ENCODE peak calls at places on chromosome 16, in nine cellular contexts. B, H, T, I, P, A, E, U and R are unnamed samples.

GRCh38 chr16:53974484-53975115 is 270.6 kb downstream of the FTO start:
- DNase-seq in B (no peak), H (no peak), T (no peak), I (no peak), P (no peak), A (no peak), E (no peak), U (no peak), R (no peak)

GRCh38 chr16:23384878-23385277 is 68.1 kb downstream of the COG7 start:
- DNase-seq in B (no peak), H (no peak), T (no peak), I (no peak), P (no peak), A (no peak), E (no peak), U (no peak), R (no peak)

GRCh38 chr16:82067810-82068325 is 32.8 kb downstream of the HSD17B2 start:
- DNase-seq in B (no peak), H (no peak), T (no peak), I (no peak), P (no peak), A (no peak), E (no peak), U (no peak), R (no peak)

GRCh38 chr16:57126412-57126811 is 34.0 kb downstream of the CPNE2 start:
- DNase-seq in B (no peak), H (no peak), T (no peak), I (no peak), P (no peak), A (no peak), E (no peak), U (no peak), R (no peak)

GRCh38 chr16:53740933-53741531 is 37.1 kb downstream of the FTO start:
- DNase-seq in B (no peak), H (no peak), T (no peak), I (no peak), P (no peak), A (no peak), E (no peak), U (no peak), R (no peak)

GRCh38 chr16:29192329-29193247 is 207.7 kb downstream of the LAT start:
- DNase-seq in B (peak), H (peak), T (peak), I (no peak), P (peak), A (no peak), E (no peak), U (no peak), R (no peak)

GRCh38 chr16:57628008-57628781 is at the start of gene ADGRG1:
- DNase-seq in B (no peak), H (peak), T (no peak), I (peak), P (peak), A (peak), E (peak), U (peak), R (peak)

GRCh38 chr16:28925386-28926228 is 569 bp upstream of the RABEP2 start:
- DNase-seq in B (no peak), H (peak), T (peak), I (peak), P (no peak), A (peak), E (peak), U (peak), R (no peak)

GRCh38 chr16:22123759-22124490 is 31.6 kb downstream of the VWA3A start:
- DNase-seq in B (no peak), H (peak), T (no peak), I (no peak), P (no peak), A (no peak), E (peak), U (no peak), R (no peak)

GRCh38 chr16:16004314-16004749 is 54.9 kb downstream of the ABCC1 start:
- DNase-seq in B (no peak), H (no peak), T (no peak), I (peak), P (no peak), A (no peak), E (no peak), U (no peak), R (no peak)

GRCh38 chr16:51569204-51569911 is 418.3 kb upstream of the SALL1 start:
- DNase-seq in B (no peak), H (no peak), T (no peak), I (peak), P (no peak), A (no peak), E (peak), U (no peak), R (no peak)

GRCh38 chr16:70735141-70735979 is 49.5 kb upstream of the MTSS2 start:
- DNase-seq in B (no peak), H (no peak), T (no peak), I (no peak), P (no peak), A (peak), E (no peak), U (peak), R (no peak)

GRCh38 chr16:27712251-27712711 is 162.3 kb downstream of the KATNIP start:
- DNase-seq in B (peak), H (no peak), T (no peak), I (no peak), P (no peak), A (peak), E (no peak), U (no peak), R (peak)

GRCh38 chr16:48384305-48384981 is 770 bp downstream of the SIAH1 start:
- DNase-seq in B (peak), H (peak), T (peak), I (peak), P (no peak), A (peak), E (peak), U (peak), R (peak)

GRCh38 chr16:56637814-56638750 is at the start of gene MT1A:
- DNase-seq in B (peak), H (peak), T (peak), I (peak), P (no peak), A (peak), E (peak), U (peak), R (no peak)

GRCh38 chr16:13036600-13036999 is 135.2 kb downstream of the SHISA9 start:
- DNase-seq in B (no peak), H (no peak), T (no peak), I (peak), P (no peak), A (no peak), E (peak), U (peak), R (no peak)

GRCh38 chr16:84520778-84521770 is 16.6 kb upstream of the MEAK7 start:
- DNase-seq in B (peak), H (no peak), T (no peak), I (no peak), P (no peak), A (no peak), E (no peak), U (no peak), R (no peak)

GRCh38 chr16:69424935-69425784 is 741 bp downstream of the CYB5B start:
- DNase-seq in B (no peak), H (no peak), T (no peak), I (no peak), P (no peak), A (no peak), E (no peak), U (no peak), R (no peak)

GRCh38 chr16:49952386-49952785 is 72.6 kb upstream of the CNEP1R1 start:
- DNase-seq in B (no peak), H (no peak), T (no peak), I (no peak), P (no peak), A (no peak), E (no peak), U (no peak), R (no peak)

GRCh38 chr16:88527186-88527936 is 42.8 kb upstream of the ZC3H18 start:
- DNase-seq in B (peak), H (no peak), T (peak), I (peak), P (no peak), A (peak), E (peak), U (peak), R (peak)

GRCh38 chr16:48053346-48053745 is 102.4 kb downstream of the ABCC12 start:
- DNase-seq in B (peak), H (no peak), T (no peak), I (peak), P (no peak), A (no peak), E (no peak), U (no peak), R (no peak)

GRCh38 chr16:69712277-69712676 is 14.1 kb downstream of the NQO1 start:
- DNase-seq in B (no peak), H (peak), T (no peak), I (no peak), P (no peak), A (no peak), E (no peak), U (no peak), R (no peak)

GRCh38 chr16:49755291-49755611 is 100.7 kb downstream of the ZNF423 start:
- DNase-seq in B (no peak), H (no peak), T (no peak), I (peak), P (no peak), A (no peak), E (peak), U (no peak), R (no peak)

GRCh38 chr16:86934581-86935322 is 356.4 kb downstream of the FOXL1 start:
- DNase-seq in B (no peak), H (no peak), T (no peak), I (peak), P (no peak), A (no peak), E (no peak), U (no peak), R (no peak)

GRCh38 chr16:28204211-28204610 is 7.6 kb downstream of the XPO6 start:
- DNase-seq in B (no peak), H (no peak), T (no peak), I (no peak), P (no peak), A (no peak), E (no peak), U (no peak), R (no peak)

GRCh38 chr16:15621456-15621855 is 21.5 kb downstream of the MARF1 start:
- DNase-seq in B (no peak), H (no peak), T (no peak), I (no peak), P (no peak), A (no peak), E (no peak), U (no peak), R (no peak)

GRCh38 chr16:85252461-85252860 is 140.2 kb upstream of the CIBAR2 start:
- DNase-seq in B (no peak), H (no peak), T (no peak), I (no peak), P (no peak), A (no peak), E (no peak), U (no peak), R (no peak)

GRCh38 chr16:88595921-88596320 is 25.7 kb downstream of the ZC3H18 start:
- DNase-seq in B (no peak), H (no peak), T (no peak), I (no peak), P (no peak), A (peak), E (no peak), U (no peak), R (no peak)

GRCh38 chr16:25052530-25052929 is 37.4 kb upstream of the ARHGAP17 start:
- DNase-seq in B (no peak), H (no peak), T (no peak), I (no peak), P (no peak), A (no peak), E (no peak), U (peak), R (no peak)

GRCh38 chr16:25051446-25052160 is 36.4 kb upstream of the ARHGAP17 start:
- DNase-seq in B (no peak), H (no peak), T (no peak), I (peak), P (no peak), A (no peak), E (no peak), U (no peak), R (no peak)

GRCh38 chr16:25052161-25052511 is 37.0 kb upstream of the ARHGAP17 start:
- DNase-seq in B (no peak), H (no peak), T (no peak), I (no peak), P (no peak), A (no peak), E (no peak), U (no peak), R (no peak)

GRCh38 chr16:25045696-25046381 is 30.7 kb upstream of the ARHGAP17 start:
- DNase-seq in B (no peak), H (no peak), T (no peak), I (peak), P (no peak), A (no peak), E (no peak), U (no peak), R (no peak)

DNA sequence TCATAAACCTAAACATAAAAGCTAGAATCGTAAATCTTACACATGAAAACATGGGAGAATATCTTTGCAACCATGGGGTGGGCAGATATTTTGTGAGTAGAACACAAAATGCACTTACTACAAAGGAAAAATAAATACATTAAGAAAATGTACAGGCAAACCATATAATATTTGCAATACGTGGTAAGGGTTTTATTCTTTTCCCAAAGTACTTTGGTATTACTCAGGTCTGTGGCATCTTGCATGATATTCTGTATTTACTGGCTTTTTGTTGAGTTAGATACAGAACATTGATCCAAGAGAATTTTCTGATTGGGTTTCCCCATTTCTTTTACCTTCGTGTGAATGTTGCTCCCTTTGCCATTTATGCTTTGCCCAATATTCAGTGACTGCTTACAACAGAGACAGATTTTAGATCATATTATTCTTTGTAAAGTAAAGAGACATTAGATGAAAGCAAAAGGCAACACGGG is 33.0 kb upstream of the ARHGAP17 start:
- DNase-seq in B (no peak), H (no peak), T (no peak), I (no peak), P (no peak), A (no peak), E (no peak), U (no peak), R (no peak)
- H3K4me3 ChIP-seq in B (peak), H (peak), T (peak), I (peak), P (peak), A (peak), E (peak), U (peak), R (no peak)

GRCh38 chr16:67206838-67207115 is 7.8 kb downstream of the ELMO3 start:
- DNase-seq in B (no peak), H (no peak), T (no peak), I (no peak), P (peak), A (no peak), E (no peak), U (no peak), R (no peak)
- H3K27ac ChIP-seq in B (no peak), H (no peak), T (no peak), I (no peak), P (peak), A (peak), E (peak), U (no peak), R (no peak)

DNA sequence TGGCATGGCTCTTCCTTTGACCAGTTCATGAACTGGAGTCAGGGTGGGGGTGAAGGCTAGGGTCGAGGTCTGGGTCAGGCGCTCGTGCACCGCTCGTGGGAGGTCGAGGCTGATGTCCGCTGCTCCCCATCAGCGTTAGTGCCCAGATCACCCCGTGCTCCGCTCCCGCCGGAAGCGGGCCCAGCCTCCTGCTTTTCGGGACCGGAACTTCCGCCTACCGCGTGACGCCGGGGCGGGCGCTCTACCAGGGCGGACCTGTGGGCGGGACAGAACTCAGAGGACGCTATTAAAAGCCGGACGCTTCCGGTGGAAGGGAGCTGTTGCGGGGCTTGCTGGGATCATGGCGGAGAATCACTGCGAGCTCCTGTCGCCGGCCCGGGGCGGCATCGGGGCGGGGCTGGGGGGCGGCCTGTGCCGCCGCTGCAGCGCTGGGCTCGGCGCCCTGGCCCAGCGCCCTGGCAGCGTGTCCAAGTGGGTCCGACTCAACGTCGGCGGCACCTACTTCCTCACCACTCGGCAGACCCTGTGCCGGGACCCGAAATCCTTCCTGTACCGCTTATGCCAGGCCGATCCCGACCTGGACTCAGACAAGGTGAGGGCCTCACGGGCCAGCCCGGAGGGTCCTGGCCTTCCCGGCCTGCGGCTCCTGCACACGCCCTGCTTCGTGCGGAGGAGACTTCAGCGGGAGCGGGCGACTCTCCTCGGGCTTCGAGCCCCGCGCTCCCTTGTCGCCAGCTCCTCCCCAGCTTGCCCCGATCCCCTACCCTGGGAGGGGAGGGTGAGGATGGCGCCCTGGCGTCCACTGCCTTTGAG is at the start of gene KCTD5:
- DNase-seq in B (peak), H (peak), T (peak), I (peak), P (peak), A (peak), E (peak), U (peak), R (peak)
- TF ChIP-seq CTCF in B (no peak), H (peak), T (no peak), I (no peak), P (no peak), A (no peak), E (no peak), U (peak), R (no peak)

DNA sequence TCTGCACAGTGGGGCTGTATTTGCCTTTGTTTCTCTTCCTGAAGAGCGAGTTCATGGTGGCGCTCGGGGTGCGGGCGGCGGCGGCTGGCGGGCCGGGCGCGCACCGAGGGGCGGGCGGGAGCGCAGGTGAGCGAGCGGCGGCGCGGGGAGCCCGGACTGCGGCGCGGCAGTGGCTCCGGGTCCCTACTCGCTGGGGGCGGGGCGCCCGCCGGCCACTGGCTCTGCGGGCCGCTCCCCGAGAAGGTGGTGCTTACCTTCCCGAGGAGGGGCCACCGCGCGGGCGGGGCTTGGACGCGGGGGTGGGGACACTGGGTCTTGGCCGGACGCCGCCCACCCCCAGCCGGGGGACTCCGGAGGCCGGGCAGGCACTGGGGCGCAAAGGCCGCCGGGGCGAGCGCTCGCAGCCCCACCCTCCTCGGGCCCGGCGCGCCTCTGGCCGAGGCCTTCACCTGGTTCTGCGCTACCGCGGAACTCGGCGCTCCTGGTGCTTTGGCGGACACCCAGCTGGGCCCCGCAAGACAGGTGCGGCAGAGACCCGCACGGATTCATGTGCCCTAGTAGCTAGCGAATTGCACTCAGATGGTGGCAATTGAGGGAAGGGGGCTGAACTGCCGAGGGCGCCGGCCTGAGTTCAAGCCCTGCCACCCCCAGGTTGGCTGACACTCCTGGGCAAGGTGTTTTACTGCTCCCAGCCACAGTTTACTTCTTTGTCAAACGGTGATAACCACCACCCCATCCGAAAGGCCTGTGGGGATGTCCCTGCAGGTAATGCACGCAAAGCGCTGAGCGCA is at the start of gene PPL:
- DNase-seq in B (peak), H (peak), T (peak), I (no peak), P (peak), A (peak), E (no peak), U (peak), R (peak)
- H3K4me3 ChIP-seq in B (peak), H (peak), T (peak), I (no peak), P (peak), A (peak), E (peak), U (peak), R (peak)

GRCh38 chr16:11597737-11598136 is 11.0 kb upstream of the LITAF start:
- DNase-seq in B (peak), H (no peak), T (no peak), I (no peak), P (no peak), A (peak), E (no peak), U (no peak), R (no peak)
- H3K27ac ChIP-seq in B (peak), H (peak), T (peak), I (no peak), P (no peak), A (no peak), E (peak), U (peak), R (no peak)

GRCh38 chr16:552171-552570 is 8.0 kb upstream of the PRR35 start:
- DNase-seq in B (no peak), H (no peak), T (no peak), I (no peak), P (no peak), A (no peak), E (no peak), U (no peak), R (no peak)
- TF ChIP-seq CTCF in B (no peak), H (no peak), T (no peak), I (no peak), P (no peak), A (no peak), E (no peak), U (no peak), R (no peak)

DNA sequence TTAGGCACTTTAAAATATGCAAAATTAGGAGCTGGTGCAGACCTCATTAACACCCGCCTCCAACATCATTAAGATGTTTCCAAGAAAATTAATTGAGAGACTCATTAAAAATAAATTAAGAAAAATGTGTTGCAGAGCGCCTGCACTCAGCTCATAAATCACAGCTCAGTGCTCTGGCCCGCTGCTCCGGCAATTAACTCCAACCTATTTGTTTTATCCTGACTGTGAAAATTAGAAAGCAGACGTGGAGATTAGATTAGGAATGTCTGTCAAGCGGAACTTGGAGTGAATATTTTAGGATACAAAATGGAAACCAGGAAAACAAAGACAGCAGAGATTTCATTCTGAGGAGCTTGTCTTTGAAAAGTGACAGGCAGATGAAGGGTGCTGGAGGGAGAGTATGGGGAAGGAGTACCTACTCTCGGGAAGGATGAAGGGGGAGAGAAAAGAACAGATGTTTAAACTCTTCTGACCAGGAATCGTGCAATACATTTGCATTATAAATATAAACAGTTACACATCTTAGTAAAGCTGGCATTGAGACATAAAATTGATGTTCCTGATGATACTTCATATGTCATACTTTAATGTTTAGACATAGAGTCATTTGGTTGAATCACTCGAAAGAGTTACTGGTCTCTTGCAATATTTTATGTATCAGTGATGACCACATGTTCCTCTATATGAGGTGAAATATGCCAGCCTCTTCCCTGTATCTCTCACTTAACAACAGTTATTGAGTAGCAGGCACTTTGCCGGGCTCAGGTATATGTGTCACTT is 49.5 kb upstream of the PMFBP1 start:
- DNase-seq in B (no peak), H (no peak), T (no peak), I (no peak), P (no peak), A (no peak), E (no peak), U (no peak), R (no peak)
- H3K4me3 ChIP-seq in B (no peak), H (no peak), T (no peak), I (no peak), P (no peak), A (no peak), E (no peak), U (no peak), R (no peak)